ENCODE peak calls at places on chromosome 19, in eight cellular contexts. Q is heart left ventricle, G is left ventricle myocardium inferior, H is AG10803, Y is hepatocyte, I is IMR-90, L is thoracic aorta, P is uterus. R is an unnamed sample.

GRCh38 chr19:18915639-18916038 is 3.5 kb downstream of the COPE start:
- DNase-seq in Q (no peak), G (no peak), H (peak), Y (no peak), I (peak), L (no peak), P (no peak), R (peak)

GRCh38 chr19:53775524-53775923 is 48.6 kb downstream of the NLRP12 start:
- DNase-seq in Q (no peak), G (no peak), H (no peak), Y (no peak), I (no peak), L (no peak), P (no peak), R (no peak)

GRCh38 chr19:46660008-46660517 is 919 bp downstream of the DACT3 start:
- DNase-seq in Q (peak), G (peak), H (no peak), Y (peak), I (no peak), L (no peak), P (peak), R (no peak)

GRCh38 chr19:54952591-54953344 is 5.4 kb upstream of the NLRP7 start:
- DNase-seq in Q (no peak), G (no peak), H (no peak), Y (no peak), I (no peak), L (no peak), P (no peak), R (peak)

GRCh38 chr19:6772866-6773322 is 386 bp downstream of the VAV1 start:
- DNase-seq in Q (no peak), G (no peak), H (no peak), Y (no peak), I (no peak), L (no peak), P (no peak), R (no peak)

GRCh38 chr19:14507704-14508246 is 10.4 kb downstream of the DNAJB1 start:
- DNase-seq in Q (no peak), G (no peak), H (peak), Y (peak), I (peak), L (no peak), P (no peak), R (peak)

GRCh38 chr19:55643733-55644116 is 276 bp downstream of the ZNF581 start:
- DNase-seq in Q (no peak), G (no peak), H (no peak), Y (no peak), I (no peak), L (no peak), P (no peak), R (no peak)

GRCh38 chr19:29596885-29597525 is 9.1 kb upstream of the POP4 start:
- DNase-seq in Q (no peak), G (no peak), H (peak), Y (peak), I (peak), L (no peak), P (no peak), R (peak)

GRCh38 chr19:38321646-38322323 is 2.1 kb downstream of the KCNK6 start:
- DNase-seq in Q (peak), G (peak), H (peak), Y (peak), I (peak), L (no peak), P (peak), R (peak)

GRCh38 chr19:38597075-38597474 is 20.7 kb downstream of the MAP4K1 start:
- DNase-seq in Q (no peak), G (no peak), H (no peak), Y (no peak), I (no peak), L (no peak), P (no peak), R (no peak)

GRCh38 chr19:38842439-38843174 is 7.2 kb downstream of the HNRNPL start:
- DNase-seq in Q (no peak), G (no peak), H (no peak), Y (no peak), I (no peak), L (no peak), P (no peak), R (no peak)

GRCh38 chr19:5539431-5539833 is 28.3 kb downstream of the TINCR start:
- DNase-seq in Q (peak), G (peak), H (no peak), Y (no peak), I (no peak), L (no peak), P (no peak), R (no peak)

GRCh38 chr19:35644987-35645679 is 3.0 kb upstream of the COX6B1 start:
- DNase-seq in Q (peak), G (peak), H (peak), Y (peak), I (peak), L (peak), P (peak), R (peak)

GRCh38 chr19:16871870-16872269 is 16.9 kb upstream of the F2RL3 start:
- DNase-seq in Q (peak), G (no peak), H (no peak), Y (no peak), I (no peak), L (no peak), P (no peak), R (no peak)

GRCh38 chr19:42295831-42296525 is 6.0 kb upstream of the PRR19 start:
- DNase-seq in Q (peak), G (peak), H (peak), Y (peak), I (peak), L (no peak), P (peak), R (peak)

GRCh38 chr19:34228347-34228746 is 26.0 kb upstream of the GARRE1 start:
- DNase-seq in Q (no peak), G (no peak), H (peak), Y (no peak), I (peak), L (no peak), P (no peak), R (no peak)

GRCh38 chr19:6828698-6829633 is 56.5 kb downstream of the VAV1 start:
- DNase-seq in Q (no peak), G (no peak), H (no peak), Y (no peak), I (no peak), L (no peak), P (no peak), R (no peak)

DNA sequence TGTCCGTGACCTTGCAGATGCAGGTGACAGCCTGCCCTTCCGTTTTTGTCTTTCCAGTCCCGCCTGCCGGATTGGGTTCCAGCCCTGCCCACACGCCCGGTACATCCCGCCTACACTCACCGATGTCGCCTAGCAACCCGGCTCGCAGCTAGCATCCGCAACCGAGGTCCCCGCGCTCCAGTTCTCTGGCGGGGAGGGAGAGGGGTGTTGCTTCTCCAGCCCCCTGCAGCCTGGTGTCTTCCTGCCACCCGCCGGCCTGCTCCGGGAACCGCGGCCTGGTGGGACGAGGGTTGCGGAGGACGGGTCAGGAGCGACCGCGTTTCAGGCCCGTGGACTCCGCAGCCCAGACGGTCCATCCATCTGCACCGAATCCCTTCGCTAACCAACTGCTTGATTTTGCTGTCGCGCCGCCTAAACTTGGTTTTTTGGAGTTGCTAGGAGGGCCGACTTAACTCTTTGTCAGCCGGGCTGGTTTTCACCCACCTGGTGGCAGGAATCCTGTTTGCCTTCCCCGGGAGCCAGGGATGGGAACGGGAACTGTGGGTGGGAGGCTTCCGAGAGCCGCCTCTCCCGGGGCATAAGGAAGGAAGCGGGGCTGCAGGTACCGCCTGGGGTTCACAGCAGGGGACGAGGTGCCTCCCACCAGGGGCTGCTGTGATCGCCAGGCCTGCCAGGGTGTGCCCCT is 15.4 kb upstream of the MATK start:
- DNase-seq in Q (peak), G (peak), H (no peak), Y (no peak), I (no peak), L (no peak), P (no peak), R (no peak)
- TF ChIP-seq CTCF in Q (no peak), G (peak), H (peak), Y (peak), I (peak), L (no peak), P (no peak), R (peak)

GRCh38 chr19:49766007-49766937 is 529 bp upstream of the AP2A1 start:
- DNase-seq in Q (peak), G (peak), H (peak), Y (peak), I (peak), L (peak), P (peak), R (peak)
- H3K4me3 ChIP-seq in Q (peak), G (peak), H (peak), Y (no peak), I (peak), L (peak), P (peak), R (peak)

DNA sequence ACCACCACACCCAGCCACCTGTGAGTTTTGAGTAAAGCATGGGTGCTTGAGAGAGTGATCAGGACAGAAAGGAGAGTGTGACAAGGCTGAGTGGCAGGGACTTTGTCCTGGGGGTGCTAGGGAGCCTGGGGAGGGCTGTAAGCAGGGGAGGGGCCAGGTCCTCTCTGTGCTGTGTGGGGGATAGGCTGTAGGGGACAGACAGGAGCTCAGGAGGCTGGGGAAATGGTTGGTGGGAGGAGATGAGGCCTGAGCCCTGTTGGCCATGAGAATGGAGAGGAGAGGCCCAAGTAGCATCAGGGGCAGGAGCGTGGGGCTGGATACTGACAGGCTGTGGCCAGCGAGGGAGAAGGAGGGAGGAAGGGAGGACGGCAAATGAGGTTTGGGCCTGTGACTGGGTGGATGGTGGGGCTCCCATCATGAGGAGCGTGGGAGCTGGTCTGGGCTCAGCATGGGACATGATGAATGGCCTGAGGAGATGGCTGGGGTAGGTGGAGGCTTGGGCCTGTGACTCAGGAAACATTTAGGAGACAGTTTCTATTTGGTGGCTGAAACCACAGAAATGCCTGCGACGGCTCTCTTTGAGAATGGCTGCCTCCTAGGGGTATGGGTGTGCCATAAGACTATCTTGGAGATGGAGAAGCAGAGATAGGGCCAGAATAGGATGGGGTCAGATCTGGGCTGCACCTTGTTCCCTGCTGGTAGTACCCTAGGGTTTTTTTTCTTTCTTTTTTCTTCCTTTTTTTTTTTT is 25.0 kb downstream of the GRIN2D start:
- DNase-seq in Q (no peak), G (no peak), H (peak), Y (no peak), I (peak), L (no peak), P (no peak), R (no peak)
- TF ChIP-seq CTCF in Q (no peak), G (no peak), H (peak), Y (no peak), I (peak), L (no peak), P (no peak), R (peak)

DNA sequence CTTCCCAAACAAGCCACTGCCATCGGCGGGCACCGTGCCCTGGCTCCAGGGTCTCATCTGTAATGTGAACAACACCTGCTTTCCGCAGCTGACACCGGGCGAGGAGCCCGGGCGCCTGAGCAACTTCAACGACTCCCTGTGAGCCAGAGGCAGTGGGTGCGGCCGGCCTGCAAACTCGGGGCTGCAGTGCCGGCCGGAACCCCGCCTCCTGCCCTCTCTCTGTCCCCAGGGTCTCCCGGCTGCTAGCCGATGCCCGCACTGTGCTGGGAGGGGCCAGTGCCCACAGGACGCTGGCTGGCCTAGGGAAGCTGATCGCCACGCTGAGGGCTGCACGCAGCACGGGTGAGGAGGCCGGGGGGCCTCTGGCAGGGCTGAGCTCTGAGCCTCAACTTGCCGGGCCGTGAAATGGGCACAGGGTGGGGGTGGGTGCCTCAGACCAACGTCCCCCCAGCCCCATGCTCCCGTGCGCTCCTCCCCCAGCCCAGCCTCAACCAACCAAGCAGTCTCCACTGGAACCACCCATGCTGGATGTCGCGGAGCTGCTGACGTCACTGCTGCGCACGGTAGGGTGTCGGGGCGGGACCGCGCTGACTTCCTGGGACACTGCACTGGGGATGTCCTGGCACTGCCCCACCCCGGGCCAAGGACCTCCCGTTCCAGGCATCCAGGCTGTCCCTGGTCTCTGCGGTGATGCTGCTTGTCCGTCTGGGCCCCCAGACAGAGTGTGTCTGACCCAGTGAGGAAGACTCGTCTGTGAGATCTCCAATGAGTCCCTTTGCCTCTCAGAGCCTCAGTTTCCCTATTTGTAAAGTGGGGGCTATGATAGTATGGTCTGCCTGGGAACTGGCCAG is 2.2 kb downstream of the ABCA7 start:
- DNase-seq in Q (no peak), G (no peak), H (no peak), Y (no peak), I (no peak), L (no peak), P (no peak), R (no peak)
- H3K4me3 ChIP-seq in Q (peak), G (peak), H (no peak), Y (no peak), I (no peak), L (no peak), P (no peak), R (no peak)

R was measured in choroid plexus epithelial cell.